ENCODE peak calls at places on chromosomes 12 and 14, in six cellular contexts. P is left ventricle myocardium superior, C is AG09319, T is NCI-H1694, K is hippocampal formation, F is upper lobe of right lung. M is an unnamed sample.

GRCh38 chr12:107437954-107438353 is 247.6 kb upstream of the PWP1 start:
- DNase-seq in P (no peak), C (no peak), T (no peak), K (no peak), F (no peak), M (no peak)

GRCh38 chr14:93889739-93890138 is 37.4 kb upstream of the FAM181A start:
- DNase-seq in P (no peak), C (no peak), T (no peak), K (no peak), F (peak), M (no peak)

GRCh38 chr14:73829526-73830431 is 21.9 kb upstream of the PTGR2 start:
- DNase-seq in P (no peak), C (peak), T (no peak), K (no peak), F (no peak), M (no peak)

GRCh38 chr14:34496007-34496678 is 34.1 kb upstream of the SPTSSA start:
- DNase-seq in P (peak), C (no peak), T (no peak), K (no peak), F (no peak), M (no peak)

GRCh38 chr14:101456246-101457159 is 104.8 kb upstream of the DIO3 start:
- DNase-seq in P (no peak), C (no peak), T (no peak), K (no peak), F (no peak), M (no peak)

GRCh38 chr14:89956294-89957009 is 725 bp downstream of the TDP1 start:
- DNase-seq in P (peak), C (peak), T (peak), K (no peak), F (peak), M (peak)

GRCh38 chr12:96811083-96811482 is 96.0 kb upstream of the NEDD1 start:
- DNase-seq in P (no peak), C (no peak), T (no peak), K (no peak), F (no peak), M (peak)

GRCh38 chr14:50039734-50040400 is 76.5 kb downstream of the VCPKMT start:
- DNase-seq in P (peak), C (no peak), T (no peak), K (no peak), F (peak), M (no peak)

GRCh38 chr14:91108941-91109611 is 4.8 kb upstream of the DGLUCY start:
- DNase-seq in P (no peak), C (no peak), T (no peak), K (no peak), F (peak), M (no peak)

GRCh38 chr14:24630872-24631477 is 3.0 kb downstream of the GZMB start:
- DNase-seq in P (no peak), C (no peak), T (no peak), K (no peak), F (no peak), M (no peak)

GRCh38 chr14:66476964-66477363 is 9.2 kb upstream of the CCDC196 start:
- DNase-seq in P (no peak), C (no peak), T (peak), K (no peak), F (no peak), M (no peak)